ENCODE peak calls at places on chromosomes 5 and 9, in five cellular contexts. Z is OCI-LY7, J is breast epithelium, N is heart right ventricle, X is cardiac fibroblast. F is an unnamed sample.

GRCh38 chr9:136587145-136587943 is 41.5 kb upstream of the NOTCH1 start:
- DNase-seq in N (peak), Z (no peak), X (peak), J (no peak), F (no peak)

GRCh38 chr5:57494104-57495098 is 11.8 kb upstream of the ACTBL2 start:
- DNase-seq in X (peak), J (peak), N (peak), Z (no peak), F (peak)

GRCh38 chr9:104805441-104805840 is 41.5 kb downstream of the NIPSNAP3B start:
- DNase-seq in N (no peak), Z (no peak), X (no peak), J (no peak), F (no peak)

GRCh38 chr5:151620463-151620844 is 29.3 kb upstream of the FAT2 start:
- DNase-seq in J (no peak), Z (no peak), N (no peak), X (no peak), F (no peak)

GRCh38 chr5:81785311-81785710 is 34.4 kb upstream of the SSBP2 start:
- DNase-seq in N (no peak), J (no peak), Z (no peak), X (no peak), F (no peak)

GRCh38 chr5:99141534-99142135 is 212.8 kb upstream of the CHD1 start:
- DNase-seq in X (no peak), J (no peak), Z (no peak), N (no peak), F (no peak)

GRCh38 chr9:100472725-100473261 is at the start of gene TMEFF1:
- DNase-seq in N (no peak), J (no peak), X (no peak), Z (peak), F (no peak)

GRCh38 chr5:96775050-96775449 is 32.7 kb downstream of the ERAP1 start:
- DNase-seq in Z (no peak), X (no peak), N (no peak), J (no peak), F (no peak)

GRCh38 chr5:113212244-113212920 is 222.4 kb downstream of the TSSK1B start:
- DNase-seq in N (peak), X (peak), J (peak), Z (no peak), F (no peak)

GRCh38 chr9:136582977-136583735 is 37.3 kb upstream of the NOTCH1 start:
- DNase-seq in J (no peak), N (no peak), Z (no peak), X (no peak), F (no peak)

GRCh38 chr9:131954299-131954698 is 125.4 kb downstream of the MED27 start:
- DNase-seq in J (no peak), N (no peak), X (no peak), Z (peak), F (no peak)

DNA sequence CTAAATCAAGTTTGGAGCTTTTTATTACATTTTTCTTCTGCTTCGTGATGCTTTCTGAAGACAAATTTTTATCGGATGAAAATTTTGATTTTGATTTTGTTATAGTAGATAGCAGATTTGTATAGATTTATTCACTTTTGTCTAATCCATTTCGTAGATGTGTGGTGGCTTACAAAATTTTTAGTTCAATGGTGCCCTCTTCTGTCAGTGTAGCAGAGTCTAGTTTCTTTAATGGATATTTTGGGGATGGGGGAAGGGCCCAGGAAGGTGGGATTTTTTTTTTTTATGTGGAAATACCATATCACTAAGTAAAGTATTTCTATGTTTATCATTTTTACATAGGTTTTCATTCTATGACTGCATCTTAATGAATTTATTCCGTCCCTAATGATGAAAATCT is 259.9 kb upstream of the TARS1 start:
- DNase-seq in Z (no peak), J (no peak), N (peak), X (peak), F (no peak)
- TF ChIP-seq CTCF in Z (peak), J (no peak), N (peak), X (peak), F (no peak)

DNA sequence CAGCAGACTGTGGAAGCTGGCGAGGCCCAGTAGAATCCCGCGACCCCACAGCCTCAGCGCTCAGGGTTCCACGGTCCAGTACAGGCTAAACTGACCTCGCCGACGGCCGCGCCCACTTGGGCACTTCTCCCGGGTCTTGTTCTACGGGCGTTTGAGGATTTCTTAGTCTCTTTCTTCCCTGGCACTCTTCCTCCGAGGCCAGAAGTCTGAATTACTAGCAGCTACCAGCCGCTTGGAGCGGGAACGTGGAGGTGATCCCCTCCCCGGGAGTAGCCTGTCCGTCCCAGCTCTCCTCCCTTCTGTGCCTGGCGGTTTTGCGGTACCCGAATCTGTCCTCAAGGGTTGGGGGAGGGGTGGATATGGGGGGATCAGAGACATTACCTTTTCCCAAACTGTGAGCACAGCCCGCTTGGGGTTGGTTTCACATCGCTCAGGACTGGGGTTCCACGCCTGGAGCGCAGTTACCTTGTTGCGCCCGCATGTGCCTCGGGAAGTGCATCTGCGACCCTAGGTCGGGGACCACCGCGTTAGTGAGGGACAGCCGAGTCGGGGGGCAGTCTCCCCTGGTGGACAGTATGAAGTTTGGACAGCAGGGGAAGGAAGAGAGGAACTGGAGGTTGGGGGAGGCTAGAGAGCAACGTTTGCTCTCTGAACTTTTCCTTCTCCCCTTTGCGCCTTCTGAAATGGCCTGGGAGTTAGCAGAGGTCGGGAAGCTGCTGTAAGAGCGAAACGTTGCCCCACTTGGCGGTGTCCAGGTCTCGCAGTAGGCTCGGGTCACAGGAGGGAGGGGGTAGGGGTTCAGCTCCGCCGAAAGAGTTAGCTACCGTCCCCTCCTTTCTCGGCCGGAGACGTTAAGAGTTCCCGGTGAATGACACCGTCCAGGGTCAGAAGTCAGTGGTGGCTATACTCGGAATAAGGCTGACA is 190.8 kb downstream of the MEF2C start:
- DNase-seq in N (no peak), Z (no peak), J (no peak), X (no peak), F (no peak)
- H3K4me3 ChIP-seq in N (no peak), Z (no peak), J (no peak), X (no peak), F (no peak)

DNA sequence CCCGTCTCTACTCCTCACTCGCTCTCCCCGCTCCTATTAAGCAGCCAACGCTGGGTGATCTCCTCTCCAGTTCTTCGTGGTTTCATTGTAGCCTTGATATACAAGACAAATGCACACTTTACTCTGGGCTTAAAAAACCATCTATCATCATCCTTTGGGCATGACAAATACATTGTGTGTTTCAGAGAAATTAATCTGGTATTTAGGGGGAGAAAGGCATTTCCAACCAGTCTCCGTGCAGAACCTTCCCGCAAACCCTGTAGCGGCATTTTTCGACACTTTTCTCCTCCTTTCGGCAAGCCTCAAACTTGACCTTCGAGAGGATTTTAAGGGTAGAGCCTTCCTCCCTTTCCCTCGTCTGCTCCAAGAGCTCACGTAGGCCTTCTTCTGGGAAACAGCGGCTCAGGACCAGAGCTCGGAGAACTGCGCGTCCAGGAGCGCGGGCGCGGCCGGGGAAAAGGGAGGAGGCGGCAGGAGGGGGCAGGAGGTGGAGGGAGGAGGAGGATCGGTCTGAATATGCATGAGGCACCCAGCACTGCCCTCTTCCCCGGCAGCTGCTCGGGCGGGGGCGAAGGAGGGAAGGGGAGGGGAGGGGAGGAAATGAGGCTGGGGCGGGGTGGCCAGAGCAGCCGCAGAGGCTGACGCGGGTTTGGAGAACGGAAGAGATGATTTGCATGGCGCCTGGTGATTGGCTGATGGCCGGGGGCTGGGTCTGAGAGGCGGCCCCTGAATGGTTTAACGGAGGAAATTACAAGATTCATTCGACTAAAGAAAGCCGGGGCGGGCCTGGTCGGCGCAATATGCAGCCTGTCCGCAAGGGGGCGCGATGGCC is 127.6 kb downstream of the TMEM161B start:
- DNase-seq in N (peak), J (peak), X (peak), Z (peak), F (peak)
- TF ChIP-seq CTCF in N (peak), J (no peak), X (peak), Z (peak), F (peak)

GRCh38 chr5:143400541-143401252 is 2.8 kb downstream of the NR3C1 start:
- DNase-seq in X (peak), J (no peak), Z (peak), N (peak), F (no peak)
- H3K4me3 ChIP-seq in X (peak), J (peak), Z (peak), N (peak), F (peak)

DNA sequence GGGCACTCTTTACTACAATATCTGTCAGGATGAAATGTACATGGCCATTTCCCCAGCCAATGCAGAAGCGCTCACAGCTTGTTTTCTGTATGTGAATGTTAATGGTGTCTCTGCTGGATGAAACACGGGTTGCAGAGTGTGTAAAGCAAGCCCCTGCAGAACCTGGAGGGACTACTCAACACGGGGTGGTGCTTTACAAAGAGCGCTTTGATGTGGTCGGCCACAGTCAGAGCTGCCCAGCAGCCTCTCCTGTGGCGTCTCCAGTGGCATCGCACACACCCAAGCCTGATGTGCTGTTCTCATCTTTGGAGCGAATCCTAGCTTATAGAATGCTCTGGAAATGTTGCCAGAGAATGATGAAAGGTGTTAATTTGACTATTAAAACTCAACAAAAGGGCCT is 162.7 kb upstream of the NFIL3 start:
- DNase-seq in X (no peak), N (no peak), J (no peak), Z (no peak), F (no peak)
- TF ChIP-seq CTCF in X (no peak), N (no peak), J (no peak), Z (no peak), F (no peak)

GRCh38 chr9:18806277-18806676 is 226.7 kb downstream of the SAXO1 start:
- DNase-seq in Z (no peak), J (no peak), N (no peak), X (no peak), F (no peak)
- H3K4me3 ChIP-seq in Z (no peak), J (no peak), N (no peak), X (no peak), F (no peak)